ENCODE peak calls at places on chromosomes 13 and 19, in six cellular contexts. One of them, this sample, is unnamed.

GRCh38 chr13:106533940-106534843 is 1.3 kb downstream of the EFNB2 start:
- DNase-seq in AG08395: peak
- DNase-seq in T-helper 2 cell: no peak
- DNase-seq in progenitor cell of endocrine pancreas: no peak
- DNase-seq in stimulated activated CD8-positive, alpha-beta memory T cell treated with anti-CD3 and anti-CD28 coated beads, Interleukin-4, amount 100 ng/mL, for 1 hour: no peak
- DNase-seq in activated CD8-positive, alpha-beta memory T cell treated with anti-CD3 and anti-CD28 coated beads, Interleukin-2, amount 50 U/mL, for 4 hours: peak
- DNase-seq in this sample: peak

GRCh38 chr19:3224346-3225325 is at the start of gene CELF5:
- DNase-seq in T-helper 2 cell: peak
- DNase-seq in activated CD8-positive, alpha-beta memory T cell treated with anti-CD3 and anti-CD28 coated beads, Interleukin-2, amount 50 U/mL, for 4 hours: peak
- DNase-seq in stimulated activated CD8-positive, alpha-beta memory T cell treated with anti-CD3 and anti-CD28 coated beads, Interleukin-4, amount 100 ng/mL, for 1 hour: peak
- DNase-seq in AG08395: peak
- DNase-seq in progenitor cell of endocrine pancreas: peak
- DNase-seq in this sample: peak

GRCh38 chr19:52660981-52661380 is 22.8 kb upstream of the ZNF83 start:
- DNase-seq in T-helper 2 cell: no peak
- DNase-seq in progenitor cell of endocrine pancreas: no peak
- DNase-seq in stimulated activated CD8-positive, alpha-beta memory T cell treated with anti-CD3 and anti-CD28 coated beads, Interleukin-4, amount 100 ng/mL, for 1 hour: no peak
- DNase-seq in activated CD8-positive, alpha-beta memory T cell treated with anti-CD3 and anti-CD28 coated beads, Interleukin-2, amount 50 U/mL, for 4 hours: no peak
- DNase-seq in AG08395: peak
- DNase-seq in this sample: no peak

GRCh38 chr19:49875801-49876421 is 1.2 kb downstream of the AKT1S1 start:
- DNase-seq in T-helper 2 cell: no peak
- DNase-seq in activated CD8-positive, alpha-beta memory T cell treated with anti-CD3 and anti-CD28 coated beads, Interleukin-2, amount 50 U/mL, for 4 hours: peak
- DNase-seq in progenitor cell of endocrine pancreas: peak
- DNase-seq in stimulated activated CD8-positive, alpha-beta memory T cell treated with anti-CD3 and anti-CD28 coated beads, Interleukin-4, amount 100 ng/mL, for 1 hour: no peak
- DNase-seq in AG08395: peak
- DNase-seq in this sample: peak

GRCh38 chr13:109595466-109595865 is 190.9 kb downstream of the IRS2 start:
- DNase-seq in T-helper 2 cell: no peak
- DNase-seq in stimulated activated CD8-positive, alpha-beta memory T cell treated with anti-CD3 and anti-CD28 coated beads, Interleukin-4, amount 100 ng/mL, for 1 hour: no peak
- DNase-seq in AG08395: peak
- DNase-seq in progenitor cell of endocrine pancreas: no peak
- DNase-seq in activated CD8-positive, alpha-beta memory T cell treated with anti-CD3 and anti-CD28 coated beads, Interleukin-2, amount 50 U/mL, for 4 hours: no peak
- DNase-seq in this sample: no peak

GRCh38 chr19:38267780-38268430 is 3.5 kb downstream of the SPINT2 start:
- DNase-seq in stimulated activated CD8-positive, alpha-beta memory T cell treated with anti-CD3 and anti-CD28 coated beads, Interleukin-4, amount 100 ng/mL, for 1 hour: no peak
- DNase-seq in AG08395: no peak
- DNase-seq in T-helper 2 cell: no peak
- DNase-seq in progenitor cell of endocrine pancreas: no peak
- DNase-seq in activated CD8-positive, alpha-beta memory T cell treated with anti-CD3 and anti-CD28 coated beads, Interleukin-2, amount 50 U/mL, for 4 hours: no peak
- DNase-seq in this sample: no peak

GRCh38 chr13:113410472-113411201 is 42.7 kb downstream of the ADPRHL1 start:
- DNase-seq in progenitor cell of endocrine pancreas: no peak
- DNase-seq in AG08395: peak
- DNase-seq in activated CD8-positive, alpha-beta memory T cell treated with anti-CD3 and anti-CD28 coated beads, Interleukin-2, amount 50 U/mL, for 4 hours: no peak
- DNase-seq in stimulated activated CD8-positive, alpha-beta memory T cell treated with anti-CD3 and anti-CD28 coated beads, Interleukin-4, amount 100 ng/mL, for 1 hour: no peak
- DNase-seq in T-helper 2 cell: no peak
- DNase-seq in this sample: peak

GRCh38 chr13:112346173-112346898 is 29.8 kb upstream of the SPACA7 start:
- DNase-seq in progenitor cell of endocrine pancreas: no peak
- DNase-seq in AG08395: no peak
- DNase-seq in stimulated activated CD8-positive, alpha-beta memory T cell treated with anti-CD3 and anti-CD28 coated beads, Interleukin-4, amount 100 ng/mL, for 1 hour: no peak
- DNase-seq in T-helper 2 cell: no peak
- DNase-seq in activated CD8-positive, alpha-beta memory T cell treated with anti-CD3 and anti-CD28 coated beads, Interleukin-2, amount 50 U/mL, for 4 hours: no peak
- DNase-seq in this sample: no peak

GRCh38 chr19:50679177-50680125 is 30.2 kb downstream of the C19orf81 start:
- DNase-seq in stimulated activated CD8-positive, alpha-beta memory T cell treated with anti-CD3 and anti-CD28 coated beads, Interleukin-4, amount 100 ng/mL, for 1 hour: peak
- DNase-seq in activated CD8-positive, alpha-beta memory T cell treated with anti-CD3 and anti-CD28 coated beads, Interleukin-2, amount 50 U/mL, for 4 hours: peak
- DNase-seq in progenitor cell of endocrine pancreas: peak
- DNase-seq in T-helper 2 cell: peak
- DNase-seq in AG08395: peak
- DNase-seq in this sample: peak

GRCh38 chr13:99326012-99326411 is 18.8 kb upstream of the GPR183 start:
- DNase-seq in activated CD8-positive, alpha-beta memory T cell treated with anti-CD3 and anti-CD28 coated beads, Interleukin-2, amount 50 U/mL, for 4 hours: no peak
- DNase-seq in AG08395: no peak
- DNase-seq in progenitor cell of endocrine pancreas: no peak
- DNase-seq in T-helper 2 cell: no peak
- DNase-seq in stimulated activated CD8-positive, alpha-beta memory T cell treated with anti-CD3 and anti-CD28 coated beads, Interleukin-4, amount 100 ng/mL, for 1 hour: no peak
- DNase-seq in this sample: no peak

GRCh38 chr13:64540468-64540867 is 2689.7 kb downstream of the PCDH9 start:
- DNase-seq in T-helper 2 cell: no peak
- DNase-seq in progenitor cell of endocrine pancreas: no peak
- DNase-seq in stimulated activated CD8-positive, alpha-beta memory T cell treated with anti-CD3 and anti-CD28 coated beads, Interleukin-4, amount 100 ng/mL, for 1 hour: no peak
- DNase-seq in activated CD8-positive, alpha-beta memory T cell treated with anti-CD3 and anti-CD28 coated beads, Interleukin-2, amount 50 U/mL, for 4 hours: no peak
- DNase-seq in AG08395: no peak
- DNase-seq in this sample: no peak

GRCh38 chr13:94114166-94114565 is 365.3 kb downstream of the DCT start:
- DNase-seq in AG08395: no peak
- DNase-seq in progenitor cell of endocrine pancreas: no peak
- DNase-seq in T-helper 2 cell: no peak
- DNase-seq in stimulated activated CD8-positive, alpha-beta memory T cell treated with anti-CD3 and anti-CD28 coated beads, Interleukin-4, amount 100 ng/mL, for 1 hour: no peak
- DNase-seq in activated CD8-positive, alpha-beta memory T cell treated with anti-CD3 and anti-CD28 coated beads, Interleukin-2, amount 50 U/mL, for 4 hours: no peak
- DNase-seq in this sample: no peak

GRCh38 chr19:36489920-36490415 is 607 bp upstream of the ZNF566 start:
- DNase-seq in AG08395: peak
- DNase-seq in progenitor cell of endocrine pancreas: no peak
- DNase-seq in stimulated activated CD8-positive, alpha-beta memory T cell treated with anti-CD3 and anti-CD28 coated beads, Interleukin-4, amount 100 ng/mL, for 1 hour: peak
- DNase-seq in T-helper 2 cell: peak
- DNase-seq in activated CD8-positive, alpha-beta memory T cell treated with anti-CD3 and anti-CD28 coated beads, Interleukin-2, amount 50 U/mL, for 4 hours: peak
- DNase-seq in this sample: peak

GRCh38 chr19:54473071-54473941 is at the start of gene CDC42EP5:
- DNase-seq in AG08395: peak
- DNase-seq in progenitor cell of endocrine pancreas: no peak
- DNase-seq in activated CD8-positive, alpha-beta memory T cell treated with anti-CD3 and anti-CD28 coated beads, Interleukin-2, amount 50 U/mL, for 4 hours: no peak
- DNase-seq in stimulated activated CD8-positive, alpha-beta memory T cell treated with anti-CD3 and anti-CD28 coated beads, Interleukin-4, amount 100 ng/mL, for 1 hour: no peak
- DNase-seq in T-helper 2 cell: no peak
- DNase-seq in this sample: peak

GRCh38 chr13:94435604-94436226 is 43.8 kb downstream of the DCT start:
- DNase-seq in AG08395: peak
- DNase-seq in progenitor cell of endocrine pancreas: no peak
- DNase-seq in activated CD8-positive, alpha-beta memory T cell treated with anti-CD3 and anti-CD28 coated beads, Interleukin-2, amount 50 U/mL, for 4 hours: no peak
- DNase-seq in stimulated activated CD8-positive, alpha-beta memory T cell treated with anti-CD3 and anti-CD28 coated beads, Interleukin-4, amount 100 ng/mL, for 1 hour: no peak
- DNase-seq in T-helper 2 cell: no peak
- DNase-seq in this sample: no peak

GRCh38 chr19:9498183-9498902 is at the start of gene ZNF560:
- DNase-seq in stimulated activated CD8-positive, alpha-beta memory T cell treated with anti-CD3 and anti-CD28 coated beads, Interleukin-4, amount 100 ng/mL, for 1 hour: no peak
- DNase-seq in progenitor cell of endocrine pancreas: no peak
- DNase-seq in AG08395: peak
- DNase-seq in activated CD8-positive, alpha-beta memory T cell treated with anti-CD3 and anti-CD28 coated beads, Interleukin-2, amount 50 U/mL, for 4 hours: no peak
- DNase-seq in T-helper 2 cell: no peak
- DNase-seq in this sample: no peak

GRCh38 chr19:54850930-54851329 is 687 bp downstream of the KIR3DL2 start:
- DNase-seq in progenitor cell of endocrine pancreas: no peak
- DNase-seq in T-helper 2 cell: no peak
- DNase-seq in activated CD8-positive, alpha-beta memory T cell treated with anti-CD3 and anti-CD28 coated beads, Interleukin-2, amount 50 U/mL, for 4 hours: no peak
- DNase-seq in stimulated activated CD8-positive, alpha-beta memory T cell treated with anti-CD3 and anti-CD28 coated beads, Interleukin-4, amount 100 ng/mL, for 1 hour: no peak
- DNase-seq in AG08395: no peak
- DNase-seq in this sample: no peak

GRCh38 chr13:106117035-106117434 is 418.4 kb downstream of the EFNB2 start:
- DNase-seq in T-helper 2 cell: no peak
- DNase-seq in stimulated activated CD8-positive, alpha-beta memory T cell treated with anti-CD3 and anti-CD28 coated beads, Interleukin-4, amount 100 ng/mL, for 1 hour: no peak
- DNase-seq in activated CD8-positive, alpha-beta memory T cell treated with anti-CD3 and anti-CD28 coated beads, Interleukin-2, amount 50 U/mL, for 4 hours: no peak
- DNase-seq in progenitor cell of endocrine pancreas: no peak
- DNase-seq in AG08395: peak
- DNase-seq in this sample: no peak

GRCh38 chr13:99660101-99660500 is 158.8 kb downstream of the TM9SF2 start:
- DNase-seq in activated CD8-positive, alpha-beta memory T cell treated with anti-CD3 and anti-CD28 coated beads, Interleukin-2, amount 50 U/mL, for 4 hours: no peak
- DNase-seq in stimulated activated CD8-positive, alpha-beta memory T cell treated with anti-CD3 and anti-CD28 coated beads, Interleukin-4, amount 100 ng/mL, for 1 hour: no peak
- DNase-seq in AG08395: no peak
- DNase-seq in progenitor cell of endocrine pancreas: no peak
- DNase-seq in T-helper 2 cell: no peak
- DNase-seq in this sample: no peak

GRCh38 chr19:8835446-8835845 is 3.3 kb downstream of the MBD3L1 start:
- DNase-seq in stimulated activated CD8-positive, alpha-beta memory T cell treated with anti-CD3 and anti-CD28 coated beads, Interleukin-4, amount 100 ng/mL, for 1 hour: no peak
- DNase-seq in activated CD8-positive, alpha-beta memory T cell treated with anti-CD3 and anti-CD28 coated beads, Interleukin-2, amount 50 U/mL, for 4 hours: no peak
- DNase-seq in progenitor cell of endocrine pancreas: no peak
- DNase-seq in T-helper 2 cell: no peak
- DNase-seq in AG08395: no peak
- DNase-seq in this sample: no peak

GRCh38 chr13:102680133-102680717 is 14.6 kb downstream of the METTL21C start:
- DNase-seq in progenitor cell of endocrine pancreas: no peak
- DNase-seq in T-helper 2 cell: no peak
- DNase-seq in activated CD8-positive, alpha-beta memory T cell treated with anti-CD3 and anti-CD28 coated beads, Interleukin-2, amount 50 U/mL, for 4 hours: no peak
- DNase-seq in AG08395: no peak
- DNase-seq in stimulated activated CD8-positive, alpha-beta memory T cell treated with anti-CD3 and anti-CD28 coated beads, Interleukin-4, amount 100 ng/mL, for 1 hour: no peak
- DNase-seq in this sample: no peak

GRCh38 chr19:28027116-28027515 is 1185.8 kb downstream of the UQCRFS1 start:
- DNase-seq in T-helper 2 cell: no peak
- DNase-seq in activated CD8-positive, alpha-beta memory T cell treated with anti-CD3 and anti-CD28 coated beads, Interleukin-2, amount 50 U/mL, for 4 hours: no peak
- DNase-seq in stimulated activated CD8-positive, alpha-beta memory T cell treated with anti-CD3 and anti-CD28 coated beads, Interleukin-4, amount 100 ng/mL, for 1 hour: no peak
- DNase-seq in AG08395: no peak
- DNase-seq in progenitor cell of endocrine pancreas: no peak
- DNase-seq in this sample: no peak

GRCh38 chr19:3304871-3305423 is 61.4 kb upstream of the NFIC start:
- DNase-seq in T-helper 2 cell: peak
- DNase-seq in AG08395: peak
- DNase-seq in stimulated activated CD8-positive, alpha-beta memory T cell treated with anti-CD3 and anti-CD28 coated beads, Interleukin-4, amount 100 ng/mL, for 1 hour: peak
- DNase-seq in progenitor cell of endocrine pancreas: peak
- DNase-seq in activated CD8-positive, alpha-beta memory T cell treated with anti-CD3 and anti-CD28 coated beads, Interleukin-2, amount 50 U/mL, for 4 hours: peak
- DNase-seq in this sample: peak

GRCh38 chr13:36432106-36432544 is at the start of gene CCNA1:
- DNase-seq in progenitor cell of endocrine pancreas: peak
- DNase-seq in stimulated activated CD8-positive, alpha-beta memory T cell treated with anti-CD3 and anti-CD28 coated beads, Interleukin-4, amount 100 ng/mL, for 1 hour: no peak
- DNase-seq in activated CD8-positive, alpha-beta memory T cell treated with anti-CD3 and anti-CD28 coated beads, Interleukin-2, amount 50 U/mL, for 4 hours: no peak
- DNase-seq in AG08395: no peak
- DNase-seq in T-helper 2 cell: no peak
- DNase-seq in this sample: no peak

GRCh38 chr13:85993567-85993966 is 194.3 kb upstream of the SLITRK6 start:
- DNase-seq in T-helper 2 cell: no peak
- DNase-seq in activated CD8-positive, alpha-beta memory T cell treated with anti-CD3 and anti-CD28 coated beads, Interleukin-2, amount 50 U/mL, for 4 hours: no peak
- DNase-seq in progenitor cell of endocrine pancreas: no peak
- DNase-seq in stimulated activated CD8-positive, alpha-beta memory T cell treated with anti-CD3 and anti-CD28 coated beads, Interleukin-4, amount 100 ng/mL, for 1 hour: no peak
- DNase-seq in AG08395: no peak
- DNase-seq in this sample: no peak

GRCh38 chr19:55537741-55538111 is 793 bp upstream of the SBK2 start:
- DNase-seq in AG08395: no peak
- DNase-seq in T-helper 2 cell: no peak
- DNase-seq in stimulated activated CD8-positive, alpha-beta memory T cell treated with anti-CD3 and anti-CD28 coated beads, Interleukin-4, amount 100 ng/mL, for 1 hour: no peak
- DNase-seq in progenitor cell of endocrine pancreas: no peak
- DNase-seq in activated CD8-positive, alpha-beta memory T cell treated with anti-CD3 and anti-CD28 coated beads, Interleukin-2, amount 50 U/mL, for 4 hours: no peak
- DNase-seq in this sample: no peak

GRCh38 chr13:27362064-27362751 is 62.2 kb upstream of the GTF3A start:
- DNase-seq in progenitor cell of endocrine pancreas: peak
- DNase-seq in activated CD8-positive, alpha-beta memory T cell treated with anti-CD3 and anti-CD28 coated beads, Interleukin-2, amount 50 U/mL, for 4 hours: peak
- DNase-seq in T-helper 2 cell: peak
- DNase-seq in stimulated activated CD8-positive, alpha-beta memory T cell treated with anti-CD3 and anti-CD28 coated beads, Interleukin-4, amount 100 ng/mL, for 1 hour: peak
- DNase-seq in AG08395: peak
- DNase-seq in this sample: peak

GRCh38 chr19:53158119-53158656 is 665 bp downstream of the ZNF347 start:
- DNase-seq in activated CD8-positive, alpha-beta memory T cell treated with anti-CD3 and anti-CD28 coated beads, Interleukin-2, amount 50 U/mL, for 4 hours: peak
- DNase-seq in stimulated activated CD8-positive, alpha-beta memory T cell treated with anti-CD3 and anti-CD28 coated beads, Interleukin-4, amount 100 ng/mL, for 1 hour: peak
- DNase-seq in T-helper 2 cell: peak
- DNase-seq in AG08395: peak
- DNase-seq in progenitor cell of endocrine pancreas: peak
- DNase-seq in this sample: peak

GRCh38 chr13:113373811-113374485 is 10.0 kb upstream of the GRTP1 start:
- DNase-seq in progenitor cell of endocrine pancreas: no peak
- DNase-seq in T-helper 2 cell: no peak
- DNase-seq in activated CD8-positive, alpha-beta memory T cell treated with anti-CD3 and anti-CD28 coated beads, Interleukin-2, amount 50 U/mL, for 4 hours: no peak
- DNase-seq in AG08395: no peak
- DNase-seq in stimulated activated CD8-positive, alpha-beta memory T cell treated with anti-CD3 and anti-CD28 coated beads, Interleukin-4, amount 100 ng/mL, for 1 hour: no peak
- DNase-seq in this sample: no peak

GRCh38 chr13:113357529-113357928 is 6.4 kb downstream of the GRTP1 start:
- DNase-seq in AG08395: peak
- DNase-seq in progenitor cell of endocrine pancreas: no peak
- DNase-seq in T-helper 2 cell: no peak
- DNase-seq in activated CD8-positive, alpha-beta memory T cell treated with anti-CD3 and anti-CD28 coated beads, Interleukin-2, amount 50 U/mL, for 4 hours: no peak
- DNase-seq in stimulated activated CD8-positive, alpha-beta memory T cell treated with anti-CD3 and anti-CD28 coated beads, Interleukin-4, amount 100 ng/mL, for 1 hour: no peak
- DNase-seq in this sample: no peak

GRCh38 chr19:9945319-9945966 is 9.1 kb upstream of the OLFM2 start:
- DNase-seq in progenitor cell of endocrine pancreas: no peak
- DNase-seq in activated CD8-positive, alpha-beta memory T cell treated with anti-CD3 and anti-CD28 coated beads, Interleukin-2, amount 50 U/mL, for 4 hours: no peak
- DNase-seq in T-helper 2 cell: no peak
- DNase-seq in AG08395: peak
- DNase-seq in stimulated activated CD8-positive, alpha-beta memory T cell treated with anti-CD3 and anti-CD28 coated beads, Interleukin-4, amount 100 ng/mL, for 1 hour: no peak
- DNase-seq in this sample: peak

GRCh38 chr19:48413879-48414623 is 20.6 kb downstream of the GRIN2D start:
- DNase-seq in T-helper 2 cell: no peak
- DNase-seq in AG08395: peak
- DNase-seq in stimulated activated CD8-positive, alpha-beta memory T cell treated with anti-CD3 and anti-CD28 coated beads, Interleukin-4, amount 100 ng/mL, for 1 hour: no peak
- DNase-seq in activated CD8-positive, alpha-beta memory T cell treated with anti-CD3 and anti-CD28 coated beads, Interleukin-2, amount 50 U/mL, for 4 hours: no peak
- DNase-seq in progenitor cell of endocrine pancreas: no peak
- DNase-seq in this sample: no peak

GRCh38 chr19:33859016-33859415 is 62.3 kb downstream of the KCTD15 start:
- DNase-seq in T-helper 2 cell: no peak
- DNase-seq in stimulated activated CD8-positive, alpha-beta memory T cell treated with anti-CD3 and anti-CD28 coated beads, Interleukin-4, amount 100 ng/mL, for 1 hour: no peak
- DNase-seq in AG08395: no peak
- DNase-seq in progenitor cell of endocrine pancreas: no peak
- DNase-seq in activated CD8-positive, alpha-beta memory T cell treated with anti-CD3 and anti-CD28 coated beads, Interleukin-2, amount 50 U/mL, for 4 hours: no peak
- DNase-seq in this sample: no peak

GRCh38 chr13:113901231-113901630 is 37.4 kb upstream of the GAS6 start:
- DNase-seq in T-helper 2 cell: no peak
- DNase-seq in progenitor cell of endocrine pancreas: no peak
- DNase-seq in AG08395: no peak
- DNase-seq in stimulated activated CD8-positive, alpha-beta memory T cell treated with anti-CD3 and anti-CD28 coated beads, Interleukin-4, amount 100 ng/mL, for 1 hour: no peak
- DNase-seq in activated CD8-positive, alpha-beta memory T cell treated with anti-CD3 and anti-CD28 coated beads, Interleukin-2, amount 50 U/mL, for 4 hours: no peak
- DNase-seq in this sample: no peak

GRCh38 chr13:85009447-85009846 is 789.8 kb downstream of the SLITRK6 start:
- DNase-seq in stimulated activated CD8-positive, alpha-beta memory T cell treated with anti-CD3 and anti-CD28 coated beads, Interleukin-4, amount 100 ng/mL, for 1 hour: no peak
- DNase-seq in AG08395: no peak
- DNase-seq in progenitor cell of endocrine pancreas: no peak
- DNase-seq in activated CD8-positive, alpha-beta memory T cell treated with anti-CD3 and anti-CD28 coated beads, Interleukin-2, amount 50 U/mL, for 4 hours: no peak
- DNase-seq in T-helper 2 cell: no peak
- DNase-seq in this sample: no peak